ENCODE peak calls at places on chromosomes 6 and 20, in five cellular contexts. I is fibroblast of gingiva, O is IMR-90, R is NCI-H1436, Y is GM23248. P is an unnamed sample.

GRCh38 chr6:126143650-126144260 is 157.4 kb downstream of the TRMT11 start:
- DNase-seq in I (peak; percentile 5), O (no peak), R (no peak), Y (no peak), P (no peak)

GRCh38 chr6:42259286-42259685 is 41.6 kb upstream of the MRPS10 start:
- DNase-seq in I (no peak), O (no peak), R (no peak), Y (no peak), P (no peak)

GRCh38 chr6:44906761-44907160 is 421.4 kb upstream of the RUNX2 start:
- DNase-seq in I (no peak), O (no peak), R (no peak), Y (no peak), P (no peak)

GRCh38 chr20:15637971-15638754 is 935.1 kb downstream of the KIF16B start:
- DNase-seq in I (no peak), O (no peak), R (no peak), Y (no peak), P (no peak)

GRCh38 chr20:37421988-37422387 is 76.0 kb downstream of the SRC start:
- DNase-seq in I (no peak), O (no peak), R (no peak), Y (no peak), P (no peak)

GRCh38 chr6:130676077-130676772 is 151.0 kb upstream of the SMLR1 start:
- DNase-seq in I (no peak), O (no peak), R (no peak), Y (no peak), P (no peak)

GRCh38 chr20:15297059-15297875 is 959.9 kb upstream of the FLRT3 start:
- DNase-seq in I (no peak), O (no peak), R (peak; percentile 24), Y (no peak), P (no peak)

GRCh38 chr20:6034134-6034969 is 19.5 kb downstream of the LRRN4 start:
- DNase-seq in I (no peak), O (no peak), R (no peak), Y (no peak), P (no peak)

GRCh38 chr20:59143326-59143725 is 20.3 kb upstream of the ZNF831 start:
- DNase-seq in I (no peak), O (no peak), R (no peak), Y (no peak), P (no peak)

GRCh38 chr6:123323419-123324329 is 313.1 kb downstream of the TRDN start:
- DNase-seq in I (no peak), O (no peak), R (no peak), Y (peak; percentile 28), P (no peak)

GRCh38 chr20:13054011-13054410 is 45.2 kb downstream of the SPTLC3 start:
- DNase-seq in I (no peak), O (no peak), R (no peak), Y (no peak), P (no peak)